ENCODE peak calls at places on chromosomes 16 and 17, in four cellular contexts. One of them, this sample, is unnamed.

GRCh38 chr17:27206447-27206846 is 87.5 kb upstream of the WSB1 start:
- DNase-seq in K562: peak
- DNase-seq in GM12878: no peak
- DNase-seq in HepG2: peak
- DNase-seq in this sample: peak

GRCh38 chr16:89020925-89021595 is 44.1 kb upstream of the CBFA2T3 start:
- DNase-seq in K562: no peak
- DNase-seq in GM12878: no peak
- DNase-seq in HepG2: no peak
- DNase-seq in this sample: no peak

GRCh38 chr17:17548044-17548443 is 43.5 kb downstream of the PEMT start:
- DNase-seq in K562: no peak
- DNase-seq in GM12878: no peak
- DNase-seq in HepG2: no peak
- DNase-seq in this sample: no peak

GRCh38 chr17:74201250-74201649 is 2.2 kb upstream of the RPL38 start:
- DNase-seq in K562: no peak
- DNase-seq in GM12878: no peak
- DNase-seq in HepG2: no peak
- DNase-seq in this sample: no peak

GRCh38 chr17:78915872-78916632 is 9.1 kb downstream of the TIMP2 start:
- DNase-seq in K562: no peak
- DNase-seq in GM12878: no peak
- DNase-seq in HepG2: no peak
- DNase-seq in this sample: no peak

GRCh38 chr17:17498606-17499301 is 2.6 kb upstream of the RASD1 start:
- DNase-seq in K562: no peak
- DNase-seq in GM12878: no peak
- DNase-seq in HepG2: no peak
- DNase-seq in this sample: no peak

GRCh38 chr17:29760279-29760721 is 137.6 kb upstream of the CORO6 start:
- DNase-seq in K562: no peak
- DNase-seq in GM12878: peak
- DNase-seq in HepG2: no peak
- DNase-seq in this sample: no peak

GRCh38 chr16:71542377-71542776 is 16.2 kb downstream of the CHST4 start:
- DNase-seq in K562: peak
- DNase-seq in GM12878: no peak
- DNase-seq in HepG2: peak
- DNase-seq in this sample: peak

DNA sequence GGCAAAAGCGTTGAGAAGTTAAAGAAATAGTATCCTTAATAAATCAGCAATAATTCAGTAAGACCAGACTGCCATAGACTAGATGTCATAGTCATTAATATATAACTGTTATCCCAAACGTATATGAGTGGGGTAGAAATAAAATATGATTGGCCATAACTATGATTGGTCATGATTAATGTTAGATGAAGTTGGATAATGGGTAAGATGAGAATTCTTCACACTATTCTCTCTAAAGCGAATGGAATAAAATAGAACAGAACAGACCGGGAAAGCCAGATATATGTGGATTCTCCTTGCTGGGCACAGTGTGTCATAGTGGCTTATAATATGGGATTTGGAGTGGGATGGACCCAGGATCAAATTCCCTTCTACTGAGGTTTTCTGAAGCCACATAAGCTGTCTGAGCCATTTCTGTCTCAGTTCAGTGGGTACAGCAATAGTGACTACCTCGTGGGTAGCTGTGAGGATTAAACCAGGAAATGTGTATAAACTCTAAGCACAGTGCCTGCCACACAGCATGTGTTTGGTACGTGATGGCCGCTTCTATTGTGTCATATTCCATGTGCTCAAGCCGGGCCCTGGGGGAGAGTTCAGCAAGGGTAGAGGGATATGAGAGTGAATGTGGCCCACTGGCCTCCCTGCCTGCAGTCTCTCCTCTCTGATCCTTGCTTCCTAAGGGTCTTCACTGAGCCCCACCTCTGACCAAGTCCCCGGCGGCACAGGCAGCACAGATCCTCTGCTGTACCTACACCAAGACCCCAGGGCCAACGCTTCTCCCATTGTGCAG is 3.6 kb downstream of the CETP start:
- DNase-seq in K562: no peak
- DNase-seq in GM12878: no peak
- DNase-seq in HepG2: no peak
- DNase-seq in this sample: no peak
- TF ChIP-seq TARDBP in K562: no peak
- TF ChIP-seq TARDBP in GM12878: no peak
- TF ChIP-seq TARDBP in HepG2: no peak
- TF ChIP-seq TARDBP in this sample: no peak

GRCh38 chr16:12120331-12120981 is 143.9 kb downstream of the SNX29 start:
- DNase-seq in K562: no peak
- DNase-seq in GM12878: no peak
- DNase-seq in HepG2: no peak
- DNase-seq in this sample: peak
- TF ChIP-seq TARDBP in K562: no peak
- TF ChIP-seq TARDBP in GM12878: no peak
- TF ChIP-seq TARDBP in HepG2: no peak
- TF ChIP-seq TARDBP in this sample: no peak

GRCh38 chr17:30922235-30922993 is 669 bp downstream of the ADAP2 start:
- DNase-seq in K562: no peak
- DNase-seq in GM12878: no peak
- DNase-seq in HepG2: no peak
- DNase-seq in this sample: no peak
- TF ChIP-seq TARDBP in K562: no peak
- TF ChIP-seq TARDBP in GM12878: no peak
- TF ChIP-seq TARDBP in HepG2: no peak
- TF ChIP-seq TARDBP in this sample: no peak

DNA sequence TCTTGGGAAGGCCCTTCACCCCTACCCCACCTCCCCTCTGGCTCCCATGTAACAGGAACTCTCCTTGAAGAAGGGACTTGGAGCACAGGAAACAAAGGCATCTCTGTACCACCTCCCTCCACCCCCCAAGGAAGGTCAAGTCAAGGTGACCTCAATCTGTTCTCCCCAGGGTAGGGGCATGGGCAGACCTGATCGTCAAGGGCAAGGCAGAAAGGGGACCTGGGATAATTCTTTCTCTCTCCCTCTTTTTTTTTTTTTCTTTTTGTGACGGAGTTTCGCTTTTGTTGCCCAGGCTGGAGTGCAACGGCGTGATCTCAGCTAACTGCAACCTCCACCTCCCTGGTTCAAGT is 4.3 kb upstream of the STAT5A start:
- DNase-seq in K562: no peak
- DNase-seq in GM12878: no peak
- DNase-seq in HepG2: no peak
- DNase-seq in this sample: no peak
- TF ChIP-seq TARDBP in K562: no peak
- TF ChIP-seq TARDBP in GM12878: no peak
- TF ChIP-seq TARDBP in HepG2: no peak
- TF ChIP-seq TARDBP in this sample: no peak

GRCh38 chr17:75634754-75635609 is 1.7 kb downstream of the SMIM5 start:
- DNase-seq in K562: no peak
- DNase-seq in GM12878: no peak
- DNase-seq in HepG2: no peak
- DNase-seq in this sample: no peak
- TF ChIP-seq TARDBP in K562: no peak
- TF ChIP-seq TARDBP in GM12878: no peak
- TF ChIP-seq TARDBP in HepG2: no peak
- TF ChIP-seq TARDBP in this sample: no peak

GRCh38 chr17:80912451-80912850 is 79.2 kb upstream of the CHMP6 start:
- DNase-seq in K562: no peak
- DNase-seq in GM12878: no peak
- DNase-seq in HepG2: no peak
- DNase-seq in this sample: no peak
- TF ChIP-seq TARDBP in K562: no peak
- TF ChIP-seq TARDBP in GM12878: no peak
- TF ChIP-seq TARDBP in HepG2: no peak
- TF ChIP-seq TARDBP in this sample: no peak

GRCh38 chr17:44919411-44919810 is 4.1 kb upstream of the GFAP start:
- DNase-seq in K562: no peak
- DNase-seq in GM12878: no peak
- DNase-seq in HepG2: no peak
- DNase-seq in this sample: no peak

GRCh38 chr17:44919885-44920564 is 4.7 kb upstream of the GFAP start:
- DNase-seq in K562: peak
- DNase-seq in GM12878: peak
- DNase-seq in HepG2: peak
- DNase-seq in this sample: peak

GRCh38 chr17:44922136-44922535 is 6.8 kb upstream of the GFAP start:
- DNase-seq in K562: no peak
- DNase-seq in GM12878: no peak
- DNase-seq in HepG2: no peak
- DNase-seq in this sample: no peak

GRCh38 chr17:44921122-44921882 is 6.0 kb upstream of the GFAP start:
- DNase-seq in K562: peak
- DNase-seq in GM12878: no peak
- DNase-seq in HepG2: no peak
- DNase-seq in this sample: no peak

GRCh38 chr17:44920565-44920940 is 5.3 kb upstream of the GFAP start:
- DNase-seq in K562: no peak
- DNase-seq in GM12878: no peak
- DNase-seq in HepG2: no peak
- DNase-seq in this sample: no peak
- TF ChIP-seq TARDBP in K562: no peak
- TF ChIP-seq TARDBP in GM12878: no peak
- TF ChIP-seq TARDBP in HepG2: no peak
- TF ChIP-seq TARDBP in this sample: no peak

GRCh38 chr17:68759343-68760140 is 158.4 kb upstream of the FAM20A start:
- DNase-seq in K562: peak
- DNase-seq in GM12878: no peak
- DNase-seq in HepG2: peak
- DNase-seq in this sample: peak
- TF ChIP-seq TARDBP in K562: no peak
- TF ChIP-seq TARDBP in GM12878: no peak
- TF ChIP-seq TARDBP in HepG2: peak
- TF ChIP-seq TARDBP in this sample: no peak

DNA sequence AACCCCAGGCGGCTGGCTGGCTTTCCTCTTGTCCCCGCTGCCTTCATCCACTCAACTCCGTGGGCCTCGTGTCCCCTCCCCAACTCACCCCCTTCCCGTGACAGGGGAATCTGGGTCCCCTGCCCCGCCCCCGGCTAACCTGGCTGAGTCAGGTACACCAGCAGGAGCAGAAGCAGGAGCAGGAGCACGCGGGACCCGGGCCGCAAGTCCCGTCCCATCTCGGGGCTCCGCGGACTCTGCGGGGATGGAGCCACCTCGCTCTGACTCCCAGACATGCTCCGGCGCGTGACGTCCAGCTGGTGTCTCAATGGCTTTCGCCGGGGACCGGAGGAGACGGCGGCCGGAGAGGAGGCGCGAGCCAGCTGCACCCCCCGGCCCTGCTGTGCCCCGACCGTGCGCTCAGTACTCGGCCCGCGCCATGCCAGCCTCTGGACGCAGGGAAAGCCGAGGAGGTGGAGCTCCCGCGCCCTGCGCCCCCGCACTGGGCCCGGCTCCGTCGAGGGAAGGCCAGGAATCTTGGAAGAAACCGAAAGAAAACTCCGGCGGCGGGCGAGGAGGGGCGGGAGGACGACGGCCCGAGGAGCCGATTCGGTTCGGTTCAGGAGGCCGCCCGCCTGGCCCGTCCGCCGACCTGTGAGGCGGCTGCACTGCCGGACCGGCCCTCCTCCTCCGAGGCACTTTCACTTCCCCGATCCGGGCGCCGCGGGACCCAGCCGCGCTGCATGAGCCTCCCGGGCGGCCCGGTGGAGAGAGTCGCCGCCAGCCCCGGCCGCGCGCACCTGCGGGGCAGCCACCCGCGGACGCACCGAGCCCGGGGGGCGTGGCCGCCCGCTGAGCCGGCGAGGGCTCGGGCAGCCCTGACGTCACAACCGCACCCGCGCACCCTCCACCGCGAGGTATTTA is at the start of the genes CXCL16 and ZMYND15:
- DNase-seq in K562: peak
- DNase-seq in GM12878: no peak
- DNase-seq in HepG2: no peak
- DNase-seq in this sample: peak
- TF ChIP-seq TARDBP in K562: no peak
- TF ChIP-seq TARDBP in GM12878: no peak
- TF ChIP-seq TARDBP in HepG2: peak
- TF ChIP-seq TARDBP in this sample: no peak

This sample was measured in HEK293T.